ENCODE peak calls at places on chromosomes 13 and 19, in four cellular contexts. One of them, this sample, is unnamed.

GRCh38 chr13:91242652-91243051 is 104.8 kb upstream of the MIR17HG start:
- DNase-seq in activated CD8-positive, alpha-beta memory T cell treated with anti-CD3 and anti-CD28 coated beads, Interleukin-2, amount 50 U/mL, for 48 hours: no peak
- DNase-seq in cerebellum: no peak
- DNase-seq in T-cell: no peak
- DNase-seq in this sample: no peak

GRCh38 chr13:60329221-60329983 is 67.6 kb upstream of the TDRD3 start:
- DNase-seq in activated CD8-positive, alpha-beta memory T cell treated with anti-CD3 and anti-CD28 coated beads, Interleukin-2, amount 50 U/mL, for 48 hours: no peak
- DNase-seq in cerebellum: no peak
- DNase-seq in T-cell: no peak
- DNase-seq in this sample: no peak

GRCh38 chr19:9295411-9295849 is 14.2 kb downstream of the ZNF699 start:
- DNase-seq in activated CD8-positive, alpha-beta memory T cell treated with anti-CD3 and anti-CD28 coated beads, Interleukin-2, amount 50 U/mL, for 48 hours: no peak
- DNase-seq in cerebellum: no peak
- DNase-seq in T-cell: no peak
- DNase-seq in this sample: no peak

GRCh38 chr13:93736111-93736510 is 509.5 kb downstream of the GPC6 start:
- DNase-seq in activated CD8-positive, alpha-beta memory T cell treated with anti-CD3 and anti-CD28 coated beads, Interleukin-2, amount 50 U/mL, for 48 hours: no peak
- DNase-seq in cerebellum: no peak
- DNase-seq in T-cell: no peak
- DNase-seq in this sample: no peak

GRCh38 chr13:112643759-112644459 is 45.9 kb upstream of the ATP11A start:
- DNase-seq in activated CD8-positive, alpha-beta memory T cell treated with anti-CD3 and anti-CD28 coated beads, Interleukin-2, amount 50 U/mL, for 48 hours: no peak
- DNase-seq in cerebellum: no peak
- DNase-seq in T-cell: no peak
- DNase-seq in this sample: no peak

GRCh38 chr19:16449330-16449961 is 22.3 kb downstream of the EPS15L1 start:
- DNase-seq in activated CD8-positive, alpha-beta memory T cell treated with anti-CD3 and anti-CD28 coated beads, Interleukin-2, amount 50 U/mL, for 48 hours: no peak
- DNase-seq in cerebellum: no peak
- DNase-seq in T-cell: peak
- DNase-seq in this sample: no peak

GRCh38 chr19:17259118-17259780 is 5.3 kb downstream of the USHBP1 start:
- DNase-seq in activated CD8-positive, alpha-beta memory T cell treated with anti-CD3 and anti-CD28 coated beads, Interleukin-2, amount 50 U/mL, for 48 hours: no peak
- DNase-seq in cerebellum: no peak
- DNase-seq in T-cell: no peak
- DNase-seq in this sample: no peak

GRCh38 chr13:87923713-87924112 is 252.5 kb downstream of the SLITRK5 start:
- DNase-seq in activated CD8-positive, alpha-beta memory T cell treated with anti-CD3 and anti-CD28 coated beads, Interleukin-2, amount 50 U/mL, for 48 hours: no peak
- DNase-seq in cerebellum: no peak
- DNase-seq in T-cell: no peak
- DNase-seq in this sample: no peak

GRCh38 chr19:53553865-53554791 is 16.2 kb downstream of the ZNF331 start:
- DNase-seq in activated CD8-positive, alpha-beta memory T cell treated with anti-CD3 and anti-CD28 coated beads, Interleukin-2, amount 50 U/mL, for 48 hours: peak
- DNase-seq in cerebellum: peak
- DNase-seq in T-cell: peak
- DNase-seq in this sample: peak